ENCODE peak calls at places on chromosomes 16 and 17, in ten cellular contexts. One of them, this sample, is unnamed.

GRCh38 chr17:54324813-54325212 is 502.1 kb downstream of the KIF2B start:
- DNase-seq in left ventricle myocardium inferior: no peak
- DNase-seq in lower lobe of right lung: no peak
- DNase-seq in tibial nerve: no peak
- DNase-seq in mucosa of descending colon: no peak
- DNase-seq in neural progenitor cell: no peak
- DNase-seq in spleen: no peak
- DNase-seq in heart right ventricle: no peak
- DNase-seq in tibial artery: no peak
- DNase-seq in cardiac muscle cell: no peak
- DNase-seq in this sample: no peak

GRCh38 chr16:3999479-3999868 is 116.8 kb downstream of the ADCY9 start:
- DNase-seq in cardiac muscle cell: peak; percentile 93
- DNase-seq in neural progenitor cell: peak; percentile 55
- DNase-seq in heart right ventricle: peak; percentile 63
- DNase-seq in mucosa of descending colon: no peak
- DNase-seq in lower lobe of right lung: peak; percentile 43
- DNase-seq in tibial nerve: no peak
- DNase-seq in spleen: no peak
- DNase-seq in left ventricle myocardium inferior: peak; percentile 60
- DNase-seq in tibial artery: peak; percentile 45
- DNase-seq in this sample: no peak

GRCh38 chr17:1521067-1521466 is 4.7 kb upstream of the INPP5K start:
- DNase-seq in tibial artery: no peak
- DNase-seq in tibial nerve: no peak
- DNase-seq in cardiac muscle cell: no peak
- DNase-seq in mucosa of descending colon: no peak
- DNase-seq in heart right ventricle: no peak
- DNase-seq in spleen: no peak
- DNase-seq in neural progenitor cell: no peak
- DNase-seq in left ventricle myocardium inferior: no peak
- DNase-seq in lower lobe of right lung: no peak
- DNase-seq in this sample: no peak

GRCh38 chr16:1474796-1475551 is at the start of gene CLCN7:
- DNase-seq in lower lobe of right lung: peak; percentile 95
- DNase-seq in tibial artery: peak; percentile 90
- DNase-seq in cardiac muscle cell: peak; percentile 91
- DNase-seq in heart right ventricle: peak; percentile 93
- DNase-seq in spleen: peak; percentile 97
- DNase-seq in left ventricle myocardium inferior: peak; percentile 94
- DNase-seq in tibial nerve: peak; percentile 92
- DNase-seq in neural progenitor cell: peak; percentile 90
- DNase-seq in mucosa of descending colon: peak; percentile 94
- DNase-seq in this sample: peak; percentile 94

GRCh38 chr16:87922250-87922871 is 14.0 kb downstream of the CA5A start:
- DNase-seq in tibial artery: no peak
- DNase-seq in spleen: no peak
- DNase-seq in mucosa of descending colon: no peak
- DNase-seq in heart right ventricle: peak; percentile 75
- DNase-seq in neural progenitor cell: no peak
- DNase-seq in left ventricle myocardium inferior: peak; percentile 64
- DNase-seq in tibial nerve: no peak
- DNase-seq in cardiac muscle cell: no peak
- DNase-seq in lower lobe of right lung: no peak
- DNase-seq in this sample: no peak

GRCh38 chr16:10694830-10695229 is at the start of gene TEKT5:
- DNase-seq in spleen: no peak
- DNase-seq in left ventricle myocardium inferior: no peak
- DNase-seq in cardiac muscle cell: no peak
- DNase-seq in neural progenitor cell: no peak
- DNase-seq in tibial artery: no peak
- DNase-seq in tibial nerve: no peak
- DNase-seq in mucosa of descending colon: no peak
- DNase-seq in heart right ventricle: no peak
- DNase-seq in lower lobe of right lung: no peak
- DNase-seq in this sample: no peak

GRCh38 chr17:82583720-82584234 is 64.2 kb downstream of the FOXK2 start:
- DNase-seq in lower lobe of right lung: peak; percentile 85
- DNase-seq in heart right ventricle: no peak
- DNase-seq in left ventricle myocardium inferior: no peak
- DNase-seq in neural progenitor cell: no peak
- DNase-seq in mucosa of descending colon: no peak
- DNase-seq in tibial artery: no peak
- DNase-seq in tibial nerve: no peak
- DNase-seq in spleen: no peak
- DNase-seq in cardiac muscle cell: no peak
- DNase-seq in this sample: no peak

GRCh38 chr17:82931696-82932060 is 91.9 kb upstream of the ZNF750 start:
- DNase-seq in tibial artery: peak; percentile 79
- DNase-seq in cardiac muscle cell: peak; percentile 89
- DNase-seq in mucosa of descending colon: peak; percentile 48
- DNase-seq in tibial nerve: peak; percentile 87
- DNase-seq in lower lobe of right lung: no peak
- DNase-seq in heart right ventricle: peak; percentile 59
- DNase-seq in left ventricle myocardium inferior: peak; percentile 70
- DNase-seq in spleen: no peak
- DNase-seq in neural progenitor cell: no peak
- DNase-seq in this sample: no peak

GRCh38 chr16:50626868-50627267 is 54.2 kb downstream of the SNX20 start:
- DNase-seq in heart right ventricle: no peak
- DNase-seq in cardiac muscle cell: no peak
- DNase-seq in mucosa of descending colon: no peak
- DNase-seq in neural progenitor cell: no peak
- DNase-seq in lower lobe of right lung: no peak
- DNase-seq in left ventricle myocardium inferior: no peak
- DNase-seq in tibial artery: no peak
- DNase-seq in tibial nerve: no peak
- DNase-seq in spleen: no peak
- DNase-seq in this sample: no peak

GRCh38 chr16:8044796-8045195 is 545.5 kb downstream of the TMEM114 start:
- DNase-seq in cardiac muscle cell: no peak
- DNase-seq in tibial nerve: no peak
- DNase-seq in mucosa of descending colon: no peak
- DNase-seq in lower lobe of right lung: no peak
- DNase-seq in neural progenitor cell: no peak
- DNase-seq in tibial artery: no peak
- DNase-seq in spleen: no peak
- DNase-seq in left ventricle myocardium inferior: no peak
- DNase-seq in heart right ventricle: no peak
- DNase-seq in this sample: no peak

GRCh38 chr17:33664116-33664840 is 371.2 kb upstream of the ASIC2 start:
- DNase-seq in mucosa of descending colon: no peak
- DNase-seq in tibial nerve: no peak
- DNase-seq in neural progenitor cell: no peak
- DNase-seq in heart right ventricle: no peak
- DNase-seq in left ventricle myocardium inferior: no peak
- DNase-seq in spleen: no peak
- DNase-seq in tibial artery: no peak
- DNase-seq in cardiac muscle cell: no peak
- DNase-seq in lower lobe of right lung: no peak
- DNase-seq in this sample: peak; percentile 14

GRCh38 chr16:49441366-49441780 is 67.8 kb downstream of the C16orf78 start:
- DNase-seq in tibial artery: no peak
- DNase-seq in neural progenitor cell: peak; percentile 49
- DNase-seq in spleen: peak; percentile 89
- DNase-seq in cardiac muscle cell: peak; percentile 3
- DNase-seq in heart right ventricle: peak; percentile 41
- DNase-seq in left ventricle myocardium inferior: peak; percentile 33
- DNase-seq in tibial nerve: peak; percentile 15
- DNase-seq in lower lobe of right lung: no peak
- DNase-seq in mucosa of descending colon: peak; percentile 73
- DNase-seq in this sample: peak; percentile 84

GRCh38 chr17:61757168-61757567 is 106.2 kb downstream of the BRIP1 start:
- DNase-seq in cardiac muscle cell: no peak
- DNase-seq in heart right ventricle: no peak
- DNase-seq in mucosa of descending colon: no peak
- DNase-seq in tibial nerve: no peak
- DNase-seq in lower lobe of right lung: no peak
- DNase-seq in tibial artery: no peak
- DNase-seq in neural progenitor cell: no peak
- DNase-seq in spleen: no peak
- DNase-seq in left ventricle myocardium inferior: no peak
- DNase-seq in this sample: peak; percentile 59

GRCh38 chr17:39144414-39144813 is 7.0 kb downstream of the PLXDC1 start:
- DNase-seq in cardiac muscle cell: peak; percentile 96
- DNase-seq in spleen: no peak
- DNase-seq in mucosa of descending colon: peak; percentile 83
- DNase-seq in lower lobe of right lung: peak; percentile 89
- DNase-seq in heart right ventricle: peak; percentile 81
- DNase-seq in tibial artery: peak; percentile 88
- DNase-seq in neural progenitor cell: no peak
- DNase-seq in tibial nerve: peak; percentile 97
- DNase-seq in left ventricle myocardium inferior: peak; percentile 92
- DNase-seq in this sample: no peak

GRCh38 chr16:57070986-57071540 is 21.3 kb upstream of the CPNE2 start:
- DNase-seq in tibial nerve: no peak
- DNase-seq in heart right ventricle: no peak
- DNase-seq in cardiac muscle cell: no peak
- DNase-seq in neural progenitor cell: no peak
- DNase-seq in lower lobe of right lung: no peak
- DNase-seq in mucosa of descending colon: no peak
- DNase-seq in tibial artery: no peak
- DNase-seq in spleen: no peak
- DNase-seq in left ventricle myocardium inferior: no peak
- DNase-seq in this sample: no peak

GRCh38 chr17:74963656-74964055 is 8.9 kb downstream of the HID1 start:
- DNase-seq in mucosa of descending colon: no peak
- DNase-seq in tibial nerve: no peak
- DNase-seq in cardiac muscle cell: no peak
- DNase-seq in left ventricle myocardium inferior: no peak
- DNase-seq in heart right ventricle: no peak
- DNase-seq in spleen: no peak
- DNase-seq in lower lobe of right lung: no peak
- DNase-seq in tibial artery: no peak
- DNase-seq in neural progenitor cell: peak; percentile 35
- DNase-seq in this sample: no peak
- TF ChIP-seq CTCF in mucosa of descending colon: no peak
- TF ChIP-seq CTCF in tibial nerve: no peak
- TF ChIP-seq CTCF in cardiac muscle cell: peak; percentile 26
- TF ChIP-seq CTCF in left ventricle myocardium inferior: no peak
- TF ChIP-seq CTCF in heart right ventricle: no peak
- TF ChIP-seq CTCF in spleen: no peak
- TF ChIP-seq CTCF in lower lobe of right lung: no peak
- TF ChIP-seq CTCF in tibial artery: no peak
- TF ChIP-seq CTCF in neural progenitor cell: peak; percentile 34
- TF ChIP-seq CTCF in this sample: no peak

GRCh38 chr16:31216116-31216469 is 842 bp downstream of the PYDC1 start:
- DNase-seq in neural progenitor cell: no peak
- DNase-seq in tibial artery: no peak
- DNase-seq in spleen: no peak
- DNase-seq in mucosa of descending colon: no peak
- DNase-seq in heart right ventricle: no peak
- DNase-seq in lower lobe of right lung: no peak
- DNase-seq in tibial nerve: no peak
- DNase-seq in left ventricle myocardium inferior: no peak
- DNase-seq in cardiac muscle cell: no peak
- DNase-seq in this sample: no peak
- H3K4me3 ChIP-seq in neural progenitor cell: peak overlapping the region; percentile 51
- H3K4me3 ChIP-seq in tibial artery: peak overlapping the region; percentile 55
- H3K4me3 ChIP-seq in spleen: peak overlapping the region; percentile 73
- H3K4me3 ChIP-seq in mucosa of descending colon: no peak overlapping the region
- H3K4me3 ChIP-seq in heart right ventricle: peak overlapping the region; percentile 53
- H3K4me3 ChIP-seq in lower lobe of right lung: peak overlapping the region; percentile 64
- H3K4me3 ChIP-seq in tibial nerve: no peak overlapping the region
- H3K4me3 ChIP-seq in left ventricle myocardium inferior: peak overlapping the region; percentile 71
- H3K4me3 ChIP-seq in cardiac muscle cell: peak overlapping the region; percentile 40
- H3K4me3 ChIP-seq in this sample: no peak overlapping the region

GRCh38 chr17:67347826-67348225 is 18.6 kb downstream of the PSMD12 start:
- DNase-seq in tibial artery: no peak
- DNase-seq in left ventricle myocardium inferior: no peak
- DNase-seq in mucosa of descending colon: no peak
- DNase-seq in spleen: no peak
- DNase-seq in cardiac muscle cell: no peak
- DNase-seq in lower lobe of right lung: no peak
- DNase-seq in neural progenitor cell: no peak
- DNase-seq in heart right ventricle: no peak
- DNase-seq in tibial nerve: no peak
- DNase-seq in this sample: no peak

GRCh38 chr17:67353929-67354557 is 12.3 kb downstream of the PSMD12 start:
- DNase-seq in spleen: no peak
- DNase-seq in cardiac muscle cell: no peak
- DNase-seq in tibial artery: no peak
- DNase-seq in lower lobe of right lung: no peak
- DNase-seq in left ventricle myocardium inferior: no peak
- DNase-seq in neural progenitor cell: no peak
- DNase-seq in heart right ventricle: no peak
- DNase-seq in mucosa of descending colon: no peak
- DNase-seq in tibial nerve: no peak
- DNase-seq in this sample: no peak

GRCh38 chr17:67353161-67353560 is 13.2 kb downstream of the PSMD12 start:
- DNase-seq in left ventricle myocardium inferior: no peak
- DNase-seq in mucosa of descending colon: no peak
- DNase-seq in spleen: no peak
- DNase-seq in heart right ventricle: no peak
- DNase-seq in tibial artery: no peak
- DNase-seq in tibial nerve: no peak
- DNase-seq in neural progenitor cell: no peak
- DNase-seq in lower lobe of right lung: no peak
- DNase-seq in cardiac muscle cell: no peak
- DNase-seq in this sample: no peak

DNA sequence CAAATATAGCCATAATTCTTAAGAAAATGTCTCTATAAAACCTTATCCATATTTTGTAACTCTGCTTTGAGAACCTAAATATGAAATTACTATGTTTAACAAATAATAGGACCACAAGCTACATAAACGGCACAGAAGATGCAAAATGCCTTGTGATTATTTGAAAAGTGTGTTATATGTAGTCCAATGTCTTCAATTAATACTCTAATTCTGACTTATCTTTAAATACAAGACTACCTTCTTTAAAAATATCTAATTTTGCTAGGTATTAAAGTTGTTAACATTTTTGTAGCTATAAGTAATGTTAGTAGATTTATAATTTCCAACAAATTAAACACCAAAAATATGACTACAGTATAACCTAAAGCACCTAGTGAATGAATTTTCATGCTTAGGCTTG is 17.0 kb downstream of the PSMD12 start:
- DNase-seq in tibial artery: no peak
- DNase-seq in left ventricle myocardium inferior: no peak
- DNase-seq in spleen: no peak
- DNase-seq in tibial nerve: no peak
- DNase-seq in lower lobe of right lung: no peak
- DNase-seq in neural progenitor cell: no peak
- DNase-seq in cardiac muscle cell: no peak
- DNase-seq in heart right ventricle: no peak
- DNase-seq in mucosa of descending colon: no peak
- DNase-seq in this sample: no peak
- H3K36me3 ChIP-seq in tibial artery: peaks cover 52% of the 10 kb centered on the region
- H3K36me3 ChIP-seq in left ventricle myocardium inferior: peaks cover 99% of the 10 kb centered on the region
- H3K36me3 ChIP-seq in spleen: peaks cover 94% of the 10 kb centered on the region
- H3K36me3 ChIP-seq in tibial nerve: peaks cover 100% of the 10 kb centered on the region
- H3K36me3 ChIP-seq in lower lobe of right lung: peaks cover 100% of the 10 kb centered on the region
- H3K36me3 ChIP-seq in neural progenitor cell: peaks cover 35% of the 10 kb centered on the region
- H3K36me3 ChIP-seq in cardiac muscle cell: peaks cover 59% of the 10 kb centered on the region
- H3K36me3 ChIP-seq in heart right ventricle: peaks cover 47% of the 10 kb centered on the region
- H3K36me3 ChIP-seq in mucosa of descending colon: no peaks in the 10 kb centered on the region
- H3K36me3 ChIP-seq in this sample: peaks cover 10% of the 10 kb centered on the region

DNA sequence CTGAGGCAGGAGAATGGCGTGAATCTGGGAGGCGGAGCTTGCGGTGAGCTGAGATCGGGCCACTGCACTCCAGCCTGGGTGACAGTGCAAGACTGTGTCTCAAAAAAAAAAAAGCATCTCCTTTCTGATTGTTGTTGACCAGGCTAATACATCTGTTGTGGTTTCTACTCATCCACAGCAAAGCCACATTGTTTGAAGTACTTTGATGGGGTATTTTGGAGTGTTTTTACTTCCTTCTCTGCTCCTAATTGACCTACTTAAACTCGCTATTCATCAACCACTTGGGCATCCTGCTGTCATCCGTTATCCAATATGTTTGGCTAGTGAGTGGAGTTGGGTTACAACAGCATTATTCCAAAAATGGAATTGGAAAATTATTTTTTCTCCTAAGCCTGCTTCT is 3.5 kb upstream of the CDC27 start:
- DNase-seq in cardiac muscle cell: no peak
- DNase-seq in neural progenitor cell: no peak
- DNase-seq in spleen: no peak
- DNase-seq in left ventricle myocardium inferior: no peak
- DNase-seq in tibial artery: no peak
- DNase-seq in mucosa of descending colon: no peak
- DNase-seq in lower lobe of right lung: no peak
- DNase-seq in heart right ventricle: no peak
- DNase-seq in tibial nerve: no peak
- DNase-seq in this sample: peak; percentile 29
- TF ChIP-seq CTCF in cardiac muscle cell: no peak
- TF ChIP-seq CTCF in neural progenitor cell: no peak
- TF ChIP-seq CTCF in spleen: no peak
- TF ChIP-seq CTCF in left ventricle myocardium inferior: no peak
- TF ChIP-seq CTCF in tibial artery: no peak
- TF ChIP-seq CTCF in mucosa of descending colon: no peak
- TF ChIP-seq CTCF in lower lobe of right lung: no peak
- TF ChIP-seq CTCF in heart right ventricle: no peak
- TF ChIP-seq CTCF in tibial nerve: no peak
- TF ChIP-seq CTCF in this sample: no peak